ENCODE peak calls at places on chromosomes 7 and 10, in four cellular contexts. One of them, this sample, is unnamed.

GRCh38 chr7:151231964-151232271 is 365 bp upstream of the CHPF2 start:
- DNase-seq in EL: no peak
- DNase-seq in left ventricle myocardium superior: no peak
- DNase-seq in HT1080: no peak
- DNase-seq in this sample: no peak

GRCh38 chr10:14032406-14032998 is 298.2 kb downstream of the FRMD4A start:
- DNase-seq in HT1080: peak
- DNase-seq in EL: no peak
- DNase-seq in left ventricle myocardium superior: peak
- DNase-seq in this sample: no peak

GRCh38 chr10:30172663-30173062 is 113.3 kb upstream of the JCAD start:
- DNase-seq in left ventricle myocardium superior: no peak
- DNase-seq in HT1080: no peak
- DNase-seq in EL: peak
- DNase-seq in this sample: no peak

GRCh38 chr7:1555813-1556540 is at the start of gene TMEM184A:
- DNase-seq in HT1080: no peak
- DNase-seq in left ventricle myocardium superior: peak
- DNase-seq in EL: no peak
- DNase-seq in this sample: peak

GRCh38 chr10:74898201-74898976 is 72.0 kb downstream of the KAT6B start:
- DNase-seq in left ventricle myocardium superior: no peak
- DNase-seq in HT1080: peak
- DNase-seq in EL: no peak
- DNase-seq in this sample: peak

GRCh38 chr7:36752026-36752735 is 27.9 kb upstream of the AOAH start:
- DNase-seq in EL: no peak
- DNase-seq in HT1080: no peak
- DNase-seq in left ventricle myocardium superior: no peak
- DNase-seq in this sample: peak

GRCh38 chr10:5720182-5720581 is 35.5 kb downstream of the TASOR2 start:
- DNase-seq in EL: no peak
- DNase-seq in left ventricle myocardium superior: no peak
- DNase-seq in HT1080: no peak
- DNase-seq in this sample: peak

GRCh38 chr7:24946467-24946866 is 33.5 kb downstream of the OSBPL3 start:
- DNase-seq in left ventricle myocardium superior: no peak
- DNase-seq in HT1080: no peak
- DNase-seq in EL: no peak
- DNase-seq in this sample: no peak

GRCh38 chr7:81284576-81284975 is 365.7 kb upstream of the SEMA3C start:
- DNase-seq in HT1080: peak
- DNase-seq in left ventricle myocardium superior: no peak
- DNase-seq in EL: peak
- DNase-seq in this sample: peak

GRCh38 chr10:34889004-34889869 is 74.1 kb upstream of the PARD3 start:
- DNase-seq in EL: peak
- DNase-seq in left ventricle myocardium superior: no peak
- DNase-seq in HT1080: peak
- DNase-seq in this sample: peak

GRCh38 chr10:48604039-48604407 is 850 bp downstream of the ARHGAP22 start:
- DNase-seq in left ventricle myocardium superior: no peak
- DNase-seq in EL: no peak
- DNase-seq in HT1080: no peak
- DNase-seq in this sample: no peak

GRCh38 chr10:125087191-125087896 is 73.0 kb downstream of the CTBP2 start:
- DNase-seq in left ventricle myocardium superior: no peak
- DNase-seq in EL: no peak
- DNase-seq in HT1080: no peak
- DNase-seq in this sample: no peak

GRCh38 chr7:122082160-122082559 is 61.9 kb downstream of the AASS start:
- DNase-seq in EL: no peak
- DNase-seq in HT1080: no peak
- DNase-seq in left ventricle myocardium superior: no peak
- DNase-seq in this sample: no peak

GRCh38 chr7:20383351-20383750 is 52.7 kb downstream of the ITGB8 start:
- DNase-seq in left ventricle myocardium superior: no peak
- DNase-seq in HT1080: no peak
- DNase-seq in EL: no peak
- DNase-seq in this sample: no peak

GRCh38 chr10:112498806-112499205 is 51.8 kb downstream of the VTI1A start:
- DNase-seq in left ventricle myocardium superior: no peak
- DNase-seq in EL: no peak
- DNase-seq in HT1080: no peak
- DNase-seq in this sample: no peak

GRCh38 chr7:127974611-127975010 is 56.6 kb downstream of the LRRC4 start:
- DNase-seq in EL: no peak
- DNase-seq in HT1080: no peak
- DNase-seq in left ventricle myocardium superior: no peak
- DNase-seq in this sample: no peak

GRCh38 chr7:1123721-1124120 is 35.8 kb downstream of the GPER1 start:
- DNase-seq in EL: no peak
- DNase-seq in HT1080: no peak
- DNase-seq in left ventricle myocardium superior: peak
- DNase-seq in this sample: peak

GRCh38 chr7:155871211-155871610 is 58.9 kb upstream of the SHH start:
- DNase-seq in EL: no peak
- DNase-seq in left ventricle myocardium superior: no peak
- DNase-seq in HT1080: no peak
- DNase-seq in this sample: no peak

GRCh38 chr10:32692174-32692573 is 246.2 kb downstream of the CCDC7 start:
- DNase-seq in EL: peak
- DNase-seq in HT1080: peak
- DNase-seq in left ventricle myocardium superior: no peak
- DNase-seq in this sample: peak

GRCh38 chr7:50333266-50333665 is 28.8 kb downstream of the IKZF1 start:
- DNase-seq in EL: no peak
- DNase-seq in HT1080: no peak
- DNase-seq in left ventricle myocardium superior: no peak
- DNase-seq in this sample: no peak

GRCh38 chr7:116674508-116675173 is 2.6 kb downstream of the MET start:
- DNase-seq in left ventricle myocardium superior: no peak
- DNase-seq in EL: peak
- DNase-seq in HT1080: peak
- DNase-seq in this sample: peak

GRCh38 chr10:50417906-50418697 is 166.8 kb upstream of the ASAH2 start:
- DNase-seq in left ventricle myocardium superior: peak
- DNase-seq in HT1080: peak
- DNase-seq in EL: peak
- DNase-seq in this sample: peak

GRCh38 chr10:21172774-21173432 is 275.8 kb upstream of the NEBL start:
- DNase-seq in HT1080: no peak
- DNase-seq in EL: no peak
- DNase-seq in left ventricle myocardium superior: peak
- DNase-seq in this sample: peak

GRCh38 chr10:119031496-119032059 is 2.1 kb downstream of the NANOS1 start:
- DNase-seq in left ventricle myocardium superior: no peak
- DNase-seq in EL: no peak
- DNase-seq in HT1080: no peak
- DNase-seq in this sample: no peak

GRCh38 chr7:55964802-55965470 is 551 bp downstream of the NIPSNAP2 start:
- DNase-seq in left ventricle myocardium superior: peak
- DNase-seq in EL: peak
- DNase-seq in HT1080: peak
- DNase-seq in this sample: no peak

GRCh38 chr7:136023134-136023869 is 46.1 kb upstream of the MTPN start:
- DNase-seq in EL: no peak
- DNase-seq in HT1080: no peak
- DNase-seq in left ventricle myocardium superior: no peak
- DNase-seq in this sample: no peak

GRCh38 chr10:72328045-72328828 is 26.5 kb downstream of the DNAJB12 start:
- DNase-seq in left ventricle myocardium superior: peak
- DNase-seq in EL: peak
- DNase-seq in HT1080: peak
- DNase-seq in this sample: peak